ENCODE peak calls at places on chromosomes 13 and 19, in five cellular contexts. One of them, this sample, is unnamed. For H3K4me1, the result is how much of the 10 kb centered on the place peaks cover.

GRCh38 chr19:29259153-29259552 is 46.2 kb upstream of the UQCRFS1 start:
- DNase-seq in colonic mucosa: no peak
- DNase-seq in uterus: no peak
- DNase-seq in body of pancreas: no peak
- DNase-seq in fibroblast of lung: no peak
- DNase-seq in this sample: no peak

GRCh38 chr13:29472317-29472961 is 123.0 kb downstream of the SLC7A1 start:
- DNase-seq in colonic mucosa: peak
- DNase-seq in uterus: no peak
- DNase-seq in body of pancreas: peak
- DNase-seq in fibroblast of lung: peak
- DNase-seq in this sample: peak

GRCh38 chr13:107079423-107080099 is 511.6 kb upstream of the ARGLU1 start:
- DNase-seq in colonic mucosa: no peak
- DNase-seq in uterus: no peak
- DNase-seq in body of pancreas: no peak
- DNase-seq in fibroblast of lung: no peak
- DNase-seq in this sample: no peak

GRCh38 chr13:92938481-92939020 is 288.1 kb upstream of the GPC6 start:
- DNase-seq in colonic mucosa: no peak
- DNase-seq in uterus: no peak
- DNase-seq in body of pancreas: no peak
- DNase-seq in fibroblast of lung: no peak
- DNase-seq in this sample: no peak

GRCh38 chr13:47481521-47481920 is 519.6 kb downstream of the SUCLA2 start:
- DNase-seq in colonic mucosa: no peak
- DNase-seq in uterus: no peak
- DNase-seq in body of pancreas: no peak
- DNase-seq in fibroblast of lung: no peak
- DNase-seq in this sample: no peak

GRCh38 chr13:24630851-24631341 is 49.3 kb upstream of the ATP12A start:
- DNase-seq in colonic mucosa: no peak
- DNase-seq in uterus: no peak
- DNase-seq in body of pancreas: no peak
- DNase-seq in fibroblast of lung: peak
- DNase-seq in this sample: no peak

GRCh38 chr13:61766667-61767058 is 351.0 kb upstream of the PCDH20 start:
- DNase-seq in colonic mucosa: no peak
- DNase-seq in uterus: no peak
- DNase-seq in body of pancreas: no peak
- DNase-seq in fibroblast of lung: no peak
- DNase-seq in this sample: no peak

GRCh38 chr13:20696073-20696472 is 7.4 kb upstream of the IL17D start:
- DNase-seq in colonic mucosa: no peak
- DNase-seq in uterus: no peak
- DNase-seq in body of pancreas: no peak
- DNase-seq in fibroblast of lung: no peak
- DNase-seq in this sample: no peak

GRCh38 chr19:32253683-32254020 is 91.8 kb upstream of the ZNF507 start:
- DNase-seq in colonic mucosa: no peak
- DNase-seq in uterus: no peak
- DNase-seq in body of pancreas: no peak
- DNase-seq in fibroblast of lung: no peak
- DNase-seq in this sample: no peak

GRCh38 chr13:94433055-94433947 is 46.2 kb downstream of the DCT start:
- DNase-seq in colonic mucosa: no peak
- DNase-seq in uterus: no peak
- DNase-seq in body of pancreas: no peak
- DNase-seq in fibroblast of lung: no peak
- DNase-seq in this sample: no peak

GRCh38 chr19:49746206-49746958 is 16.7 kb downstream of the TSKS start:
- DNase-seq in colonic mucosa: peak
- DNase-seq in uterus: peak
- DNase-seq in body of pancreas: peak
- DNase-seq in fibroblast of lung: peak
- DNase-seq in this sample: peak

GRCh38 chr19:29492761-29493160 is 33.0 kb upstream of the VSTM2B start:
- DNase-seq in colonic mucosa: no peak
- DNase-seq in uterus: no peak
- DNase-seq in body of pancreas: no peak
- DNase-seq in fibroblast of lung: no peak
- DNase-seq in this sample: no peak

GRCh38 chr13:42000836-42001235 is 39.9 kb upstream of the VWA8 start:
- DNase-seq in colonic mucosa: no peak
- DNase-seq in uterus: no peak
- DNase-seq in body of pancreas: no peak
- DNase-seq in fibroblast of lung: no peak
- DNase-seq in this sample: no peak

GRCh38 chr13:38849316-38849715 is 141.3 kb downstream of the STOML3 start:
- DNase-seq in colonic mucosa: no peak
- DNase-seq in uterus: no peak
- DNase-seq in body of pancreas: no peak
- DNase-seq in fibroblast of lung: no peak
- DNase-seq in this sample: no peak

GRCh38 chr19:42113641-42114348 is 18.5 kb downstream of the POU2F2 start:
- DNase-seq in colonic mucosa: no peak
- DNase-seq in uterus: no peak
- DNase-seq in body of pancreas: no peak
- DNase-seq in fibroblast of lung: peak
- DNase-seq in this sample: peak

GRCh38 chr19:39351537-39352037 is 9.4 kb downstream of the SAMD4B start:
- DNase-seq in colonic mucosa: no peak
- DNase-seq in uterus: no peak
- DNase-seq in body of pancreas: no peak
- DNase-seq in fibroblast of lung: peak
- DNase-seq in this sample: no peak

GRCh38 chr19:4871711-4872110 is 4.2 kb upstream of the PLIN3 start:
- DNase-seq in colonic mucosa: no peak
- DNase-seq in uterus: no peak
- DNase-seq in body of pancreas: no peak
- DNase-seq in fibroblast of lung: no peak
- DNase-seq in this sample: no peak

GRCh38 chr19:58578430-58578925 is 5.3 kb upstream of the MZF1 start:
- DNase-seq in colonic mucosa: no peak
- DNase-seq in uterus: no peak
- DNase-seq in body of pancreas: no peak
- DNase-seq in fibroblast of lung: no peak
- DNase-seq in this sample: no peak

GRCh38 chr13:21850013-21851006 is 179.4 kb downstream of the FGF9 start:
- DNase-seq in colonic mucosa: no peak
- DNase-seq in uterus: no peak
- DNase-seq in body of pancreas: no peak
- DNase-seq in fibroblast of lung: peak
- DNase-seq in this sample: no peak

GRCh38 chr13:66513728-66514127 is 716.4 kb downstream of the PCDH9 start:
- DNase-seq in colonic mucosa: no peak
- DNase-seq in uterus: no peak
- DNase-seq in body of pancreas: no peak
- DNase-seq in fibroblast of lung: peak
- DNase-seq in this sample: no peak

GRCh38 chr13:24301911-24302310 is 7.5 kb upstream of the C1QTNF9 start:
- DNase-seq in colonic mucosa: no peak
- DNase-seq in uterus: no peak
- DNase-seq in body of pancreas: no peak
- DNase-seq in fibroblast of lung: no peak
- DNase-seq in this sample: no peak

GRCh38 chr13:97241761-97242160 is 19.6 kb downstream of the MBNL2 start:
- DNase-seq in colonic mucosa: no peak
- DNase-seq in uterus: no peak
- DNase-seq in body of pancreas: no peak
- DNase-seq in fibroblast of lung: no peak
- DNase-seq in this sample: no peak

GRCh38 chr13:73598021-73598712 is 536.0 kb downstream of the KLF12 start:
- DNase-seq in colonic mucosa: no peak
- DNase-seq in uterus: no peak
- DNase-seq in body of pancreas: no peak
- DNase-seq in fibroblast of lung: peak
- DNase-seq in this sample: no peak

GRCh38 chr13:41407380-41407779 is 50.0 kb upstream of the RGCC start:
- DNase-seq in colonic mucosa: no peak
- DNase-seq in uterus: no peak
- DNase-seq in body of pancreas: no peak
- DNase-seq in fibroblast of lung: peak
- DNase-seq in this sample: no peak

GRCh38 chr19:37012093-37012745 is 66.0 kb upstream of the ZNF420 start:
- DNase-seq in colonic mucosa: no peak
- DNase-seq in uterus: no peak
- DNase-seq in body of pancreas: no peak
- DNase-seq in fibroblast of lung: no peak
- DNase-seq in this sample: no peak

GRCh38 chr19:37009871-37010270 is 68.4 kb upstream of the ZNF420 start:
- DNase-seq in colonic mucosa: no peak
- DNase-seq in uterus: no peak
- DNase-seq in body of pancreas: no peak
- DNase-seq in fibroblast of lung: no peak
- DNase-seq in this sample: no peak

DNA sequence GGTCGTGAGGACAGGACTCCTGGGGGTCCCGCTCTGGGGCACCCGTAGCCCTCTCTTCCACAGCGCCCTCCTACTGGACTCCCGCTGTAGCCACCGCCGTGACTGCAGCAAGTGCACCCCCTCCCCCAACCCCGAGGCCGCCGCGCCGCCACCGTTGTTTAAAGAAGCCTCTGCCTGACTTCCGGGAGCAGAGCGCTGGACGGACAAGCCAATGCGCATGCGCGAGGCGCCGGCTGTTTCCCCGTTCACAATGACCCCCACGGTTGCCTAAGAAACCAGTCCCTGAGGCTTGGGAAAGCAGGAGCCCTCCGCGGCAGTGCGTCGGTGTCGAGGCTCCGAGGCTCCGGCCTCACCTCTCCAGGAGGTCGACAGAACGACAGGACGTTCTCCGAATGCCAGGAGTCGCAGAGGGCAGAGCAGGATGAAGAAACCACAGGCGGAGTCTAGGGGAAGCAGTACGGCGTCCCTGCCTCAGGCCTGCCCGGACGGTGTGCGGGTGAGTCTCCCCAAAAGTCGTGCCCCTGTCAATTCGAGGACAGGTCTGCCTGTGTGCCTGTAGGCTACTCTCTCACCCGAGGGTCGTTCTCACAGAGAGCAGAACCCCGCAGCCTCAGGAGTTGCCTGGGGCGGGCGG is 70.5 kb upstream of the ZNF420 start:
- DNase-seq in colonic mucosa: peak
- DNase-seq in uterus: peak
- DNase-seq in body of pancreas: peak
- DNase-seq in fibroblast of lung: peak
- DNase-seq in this sample: no peak
- TF ChIP-seq CTCF in colonic mucosa: no peak
- TF ChIP-seq CTCF in uterus: no peak
- TF ChIP-seq CTCF in body of pancreas: no peak
- TF ChIP-seq CTCF in fibroblast of lung: no peak
- TF ChIP-seq CTCF in this sample: no peak

GRCh38 chr19:51460164-51460992 is 2.1 kb upstream of the SIGLEC8 start:
- DNase-seq in colonic mucosa: no peak
- DNase-seq in uterus: no peak
- DNase-seq in body of pancreas: no peak
- DNase-seq in fibroblast of lung: no peak
- DNase-seq in this sample: peak

GRCh38 chr19:51458899-51459592 is 792 bp upstream of the SIGLEC8 start:
- DNase-seq in colonic mucosa: no peak
- DNase-seq in uterus: no peak
- DNase-seq in body of pancreas: no peak
- DNase-seq in fibroblast of lung: no peak
- DNase-seq in this sample: no peak

GRCh38 chr19:51456541-51457290 is 1.5 kb downstream of the SIGLEC8 start:
- DNase-seq in colonic mucosa: no peak
- DNase-seq in uterus: no peak
- DNase-seq in body of pancreas: no peak
- DNase-seq in fibroblast of lung: no peak
- DNase-seq in this sample: no peak

GRCh38 chr19:51458051-51458645 is at the start of gene SIGLEC8:
- DNase-seq in colonic mucosa: no peak
- DNase-seq in uterus: no peak
- DNase-seq in body of pancreas: no peak
- DNase-seq in fibroblast of lung: no peak
- DNase-seq in this sample: no peak

DNA sequence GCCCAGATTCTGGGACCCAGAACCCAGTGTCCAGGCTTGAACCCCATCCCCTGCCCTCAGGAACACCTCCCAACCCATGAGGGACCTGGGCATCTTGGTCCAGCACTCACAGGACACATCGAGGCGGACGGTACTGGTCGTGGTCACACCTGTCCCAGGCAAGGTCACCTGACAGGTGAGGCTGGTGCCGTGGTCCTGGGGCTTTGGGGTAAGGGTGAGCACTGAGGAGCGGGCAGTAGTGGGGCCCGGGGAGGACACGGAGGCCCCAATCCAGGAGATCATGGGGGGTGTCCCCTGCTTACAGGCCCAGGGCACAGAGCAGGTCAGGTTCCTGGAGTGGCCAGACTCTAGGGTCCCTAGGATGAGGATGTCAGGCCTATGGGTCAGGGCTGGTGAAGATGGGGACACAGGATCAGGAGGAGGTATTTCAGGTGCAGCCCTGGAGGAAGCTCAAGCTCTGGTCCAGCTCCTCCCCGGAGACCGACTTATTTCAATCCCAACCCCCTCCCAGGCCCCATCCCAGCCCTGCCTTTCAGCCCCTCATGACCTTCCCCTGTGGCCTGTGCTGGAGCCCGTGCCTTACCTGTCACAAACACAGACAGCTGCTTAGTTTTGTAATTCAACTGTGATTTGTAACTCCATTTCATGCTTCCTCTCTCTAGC is 772 bp downstream of the SIGLEC8 start:
- DNase-seq in colonic mucosa: no peak
- DNase-seq in uterus: no peak
- DNase-seq in body of pancreas: no peak
- DNase-seq in fibroblast of lung: no peak
- DNase-seq in this sample: no peak
- H3K4me3 ChIP-seq in colonic mucosa: no peak
- H3K4me3 ChIP-seq in uterus: no peak
- H3K4me3 ChIP-seq in body of pancreas: no peak
- H3K4me3 ChIP-seq in fibroblast of lung: no peak
- H3K4me3 ChIP-seq in this sample: no peak

GRCh38 chr13:51502206-51502651 is 49.4 kb upstream of the INTS6 start:
- DNase-seq in colonic mucosa: no peak
- DNase-seq in uterus: no peak
- DNase-seq in body of pancreas: no peak
- DNase-seq in fibroblast of lung: peak
- DNase-seq in this sample: no peak

GRCh38 chr13:51500687-51501086 is 47.9 kb upstream of the INTS6 start:
- DNase-seq in colonic mucosa: no peak
- DNase-seq in uterus: no peak
- DNase-seq in body of pancreas: no peak
- DNase-seq in fibroblast of lung: no peak
- DNase-seq in this sample: no peak

GRCh38 chr13:51501592-51502205 is 48.9 kb upstream of the INTS6 start:
- DNase-seq in colonic mucosa: no peak
- DNase-seq in uterus: no peak
- DNase-seq in body of pancreas: no peak
- DNase-seq in fibroblast of lung: peak
- DNase-seq in this sample: no peak

GRCh38 chr13:51501096-51501495 is 48.3 kb upstream of the INTS6 start:
- DNase-seq in colonic mucosa: no peak
- DNase-seq in uterus: no peak
- DNase-seq in body of pancreas: no peak
- DNase-seq in fibroblast of lung: peak
- DNase-seq in this sample: no peak

GRCh38 chr13:51499841-51500240 is 47.0 kb upstream of the INTS6 start:
- DNase-seq in colonic mucosa: no peak
- DNase-seq in uterus: no peak
- DNase-seq in body of pancreas: no peak
- DNase-seq in fibroblast of lung: no peak
- DNase-seq in this sample: no peak
- H3K4me1 ChIP-seq in colonic mucosa: under half
- H3K4me1 ChIP-seq in uterus: under half
- H3K4me1 ChIP-seq in body of pancreas: under half
- H3K4me1 ChIP-seq in fibroblast of lung: under half
- H3K4me1 ChIP-seq in this sample: under half

GRCh38 chr13:49454388-49455015 is 10.4 kb downstream of the SETDB2 start:
- DNase-seq in colonic mucosa: no peak
- DNase-seq in uterus: no peak
- DNase-seq in body of pancreas: no peak
- DNase-seq in fibroblast of lung: peak
- DNase-seq in this sample: no peak
- TF ChIP-seq CTCF in colonic mucosa: no peak
- TF ChIP-seq CTCF in uterus: no peak
- TF ChIP-seq CTCF in body of pancreas: no peak
- TF ChIP-seq CTCF in fibroblast of lung: no peak
- TF ChIP-seq CTCF in this sample: no peak